ENCODE peak calls at places on chromosomes 6 and 20, in ten cellular contexts. T is GM12865, G is right cardiac atrium, A is upper lobe of right lung, N is heart right ventricle, U is fibroblast of pulmonary artery, D is ovary, Q is tibial nerve, I is RWPE2, S is cardiac muscle cell. M is an unnamed sample.

GRCh38 chr20:25248501-25249172 is 752 bp downstream of the PYGB start:
- DNase-seq in N (no peak), D (peak; percentile 33), I (no peak), S (peak; percentile 59), G (peak; percentile 79), Q (no peak), U (peak; percentile 53), T (peak; percentile 34), A (peak; percentile 75), M (peak; percentile 57)

GRCh38 chr6:137104926-137105325 is 60.2 kb upstream of the IL20RA start:
- DNase-seq in I (no peak), Q (no peak), U (no peak), D (no peak), S (no peak), G (no peak), N (no peak), A (no peak), T (no peak), M (no peak)

GRCh38 chr6:161171207-161171606 is 102.7 kb downstream of the AGPAT4 start:
- DNase-seq in D (no peak), S (no peak), A (no peak), T (no peak), Q (no peak), G (no peak), U (no peak), N (no peak), I (no peak), M (no peak)

GRCh38 chr6:6005467-6006427 is 978 bp downstream of the NRN1 start:
- DNase-seq in A (no peak), I (no peak), U (no peak), Q (no peak), N (no peak), S (no peak), D (no peak), T (no peak), G (no peak), M (no peak)

GRCh38 chr6:18218233-18218632 is 46.1 kb downstream of the DEK start:
- DNase-seq in N (no peak), U (no peak), Q (no peak), A (no peak), S (no peak), G (no peak), T (no peak), I (no peak), D (no peak), M (no peak)

GRCh38 chr6:70686548-70687133 is 19.0 kb downstream of the SMAP1 start:
- DNase-seq in U (peak; percentile 69), S (peak; percentile 50), N (peak; percentile 22), Q (no peak), T (peak; percentile 47), G (no peak), D (no peak), I (no peak), A (no peak), M (peak; percentile 66)

GRCh38 chr6:37396571-37397185 is 36.3 kb upstream of the CMTR1 start:
- DNase-seq in U (peak; percentile 52), A (no peak), I (no peak), G (no peak), Q (no peak), S (no peak), T (no peak), N (no peak), D (no peak), M (peak; percentile 57)

GRCh38 chr6:163620670-163621330 is 206.3 kb downstream of the QKI start:
- DNase-seq in S (no peak), A (no peak), D (no peak), G (no peak), U (no peak), T (no peak), N (no peak), I (no peak), Q (no peak), M (no peak)

GRCh38 chr6:146357578-146358340 is 185.9 kb upstream of the RAB32 start:
- DNase-seq in I (peak; percentile 54), G (no peak), A (no peak), T (peak; percentile 51), D (no peak), Q (no peak), S (no peak), U (peak; percentile 87), N (no peak), M (peak; percentile 64)

GRCh38 chr6:139007428-139007827 is 19.4 kb upstream of the REPS1 start:
- DNase-seq in A (no peak), G (no peak), T (no peak), U (no peak), N (no peak), I (no peak), S (no peak), Q (no peak), D (no peak), M (no peak)

GRCh38 chr6:1796706-1797529 is 187.2 kb downstream of the FOXC1 start:
- DNase-seq in A (no peak), D (no peak), G (no peak), S (no peak), N (no peak), T (peak; percentile 75), U (no peak), I (no peak), Q (no peak), M (no peak)

GRCh38 chr20:47778398-47779354 is 6.6 kb downstream of the SULF2 start:
- DNase-seq in U (no peak), I (no peak), D (peak; percentile 44), G (no peak), T (no peak), S (no peak), A (no peak), Q (no peak), N (no peak), M (no peak)
- H3K4me3 ChIP-seq in U (no peak overlapping the region), I (no peak overlapping the region), D (no peak overlapping the region), G (no peak overlapping the region), T (no peak overlapping the region), S (no peak overlapping the region), A (no peak overlapping the region), Q (no peak overlapping the region), N (no peak overlapping the region), M (no peak overlapping the region)

GRCh38 chr6:11778042-11778441 is 561 bp downstream of the ADTRP start:
- DNase-seq in U (no peak), D (no peak), G (no peak), I (no peak), T (no peak), N (no peak), Q (no peak), S (no peak), A (no peak), M (no peak)
- H3K4me3 ChIP-seq in U (no peak overlapping the region), D (no peak overlapping the region), G (no peak overlapping the region), I (no peak overlapping the region), T (no peak overlapping the region), N (no peak overlapping the region), Q (no peak overlapping the region), S (no peak overlapping the region), A (peak overlapping the region; percentile 9), M (no peak overlapping the region)

DNA sequence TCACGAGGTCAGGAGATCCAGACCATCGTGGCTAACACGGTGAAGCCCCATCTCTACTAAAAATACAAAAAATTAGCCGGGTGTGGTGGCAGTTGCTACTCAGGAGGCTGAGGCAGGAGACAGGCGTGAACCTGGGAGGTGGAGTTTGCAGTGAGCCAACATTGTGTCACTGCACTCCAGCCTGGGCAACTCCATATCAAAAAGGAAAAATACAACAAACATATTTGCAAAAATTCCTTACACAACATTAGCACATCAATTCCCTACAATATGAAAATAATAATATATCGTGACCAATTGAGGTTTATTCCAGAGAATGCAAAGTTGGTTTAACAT is 38.8 kb upstream of the PLEKHG1 start:
- DNase-seq in T (no peak), G (no peak), A (no peak), S (no peak), N (no peak), Q (no peak), I (no peak), U (no peak), D (no peak), M (no peak)
- H3K4me3 ChIP-seq in T (no peak overlapping the region), G (no peak overlapping the region), A (no peak overlapping the region), S (no peak overlapping the region), N (no peak overlapping the region), Q (no peak overlapping the region), I (no peak overlapping the region), U (no peak overlapping the region), D (no peak overlapping the region), M (no peak overlapping the region)

GRCh38 chr20:13261460-13262301 is 40.6 kb downstream of the ISM1 start:
- DNase-seq in A (no peak), U (peak; percentile 52), G (peak; percentile 72), I (no peak), N (peak; percentile 40), Q (no peak), S (peak; percentile 65), D (no peak), T (peak; percentile 55), M (peak; percentile 35)

GRCh38 chr20:13262701-13263335 is 41.7 kb downstream of the ISM1 start:
- DNase-seq in N (no peak), D (no peak), A (no peak), Q (no peak), S (no peak), I (no peak), T (no peak), U (no peak), G (no peak), M (no peak)

GRCh38 chr20:13262302-13262650 is 41.2 kb downstream of the ISM1 start:
- DNase-seq in Q (no peak), U (no peak), N (no peak), G (no peak), D (no peak), A (no peak), S (no peak), I (no peak), T (no peak), M (no peak)

GRCh38 chr20:13259921-13260320 is 38.8 kb downstream of the ISM1 start:
- DNase-seq in D (no peak), I (no peak), G (no peak), T (no peak), A (no peak), N (no peak), S (no peak), Q (no peak), U (no peak), M (no peak)

DNA sequence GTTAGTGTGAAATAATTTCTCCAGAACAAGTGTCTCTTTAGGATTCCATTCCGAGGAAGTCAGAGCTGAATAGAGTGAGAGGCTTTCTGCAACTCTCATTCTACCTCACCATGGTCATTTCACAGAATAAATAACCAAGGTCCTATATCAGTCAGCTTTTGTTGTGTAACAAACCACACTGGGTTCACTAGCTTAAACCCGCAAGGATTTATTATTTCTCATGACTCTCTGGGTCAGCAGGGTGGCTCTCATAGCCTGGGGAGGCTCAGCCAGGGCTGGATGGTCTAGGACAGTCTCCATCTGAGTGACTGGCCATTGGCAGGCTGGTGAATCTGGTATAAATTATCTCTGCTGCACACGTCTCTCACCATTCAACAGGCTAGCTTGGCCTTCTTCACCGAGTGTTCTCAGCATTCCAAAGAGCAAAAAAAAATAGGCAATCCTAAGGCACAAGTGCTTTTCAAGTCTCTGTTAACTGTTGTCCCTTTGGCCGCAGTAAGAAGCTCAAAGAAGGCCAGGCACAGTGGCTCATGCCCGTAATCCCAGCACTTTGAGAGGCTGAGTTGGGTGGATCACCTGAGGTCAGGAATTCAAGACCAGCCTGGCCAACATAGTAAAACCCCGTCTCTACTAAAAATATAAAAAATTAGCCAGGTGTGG is 39.7 kb downstream of the ISM1 start:
- DNase-seq in T (no peak), D (no peak), Q (no peak), N (no peak), G (no peak), A (no peak), U (no peak), S (no peak), I (no peak), M (no peak)
- H3K4me3 ChIP-seq in T (no peak overlapping the region), D (no peak overlapping the region), Q (no peak overlapping the region), N (no peak overlapping the region), G (no peak overlapping the region), A (no peak overlapping the region), U (no peak overlapping the region), S (no peak overlapping the region), I (no peak overlapping the region), M (no peak overlapping the region)

M was measured in cardiac fibroblast.